ENCODE peak calls at places on chromosomes 3 and 15, in four cellular contexts. One of them, this sample, is unnamed.

GRCh38 chr3:120048355-120048754 is 45.9 kb downstream of the GSK3B start:
- DNase-seq in HCT116: no peak
- DNase-seq in Panc1: no peak
- DNase-seq in HepG2: no peak
- DNase-seq in this sample: no peak

GRCh38 chr3:156469456-156469855 is 85.5 kb downstream of the SSR3 start:
- DNase-seq in HCT116: no peak
- DNase-seq in Panc1: no peak
- DNase-seq in HepG2: no peak
- DNase-seq in this sample: no peak

GRCh38 chr3:13722178-13722577 is 157.7 kb downstream of the WNT7A start:
- DNase-seq in HCT116: no peak
- DNase-seq in Panc1: no peak
- DNase-seq in HepG2: no peak
- DNase-seq in this sample: no peak

GRCh38 chr3:49700453-49701128 is 11.2 kb downstream of the RNF123 start:
- DNase-seq in HCT116: no peak
- DNase-seq in Panc1: no peak
- DNase-seq in HepG2: no peak
- DNase-seq in this sample: no peak

GRCh38 chr15:60017538-60018199 is 13.6 kb downstream of the FOXB1 start:
- DNase-seq in HCT116: no peak
- DNase-seq in Panc1: no peak
- DNase-seq in HepG2: no peak
- DNase-seq in this sample: no peak

GRCh38 chr3:49422379-49423248 is at the start of gene AMT:
- DNase-seq in HCT116: no peak
- DNase-seq in Panc1: no peak
- DNase-seq in HepG2: peak; percentile 83
- DNase-seq in this sample: peak; percentile 3

GRCh38 chr3:189210251-189210770 is 38.5 kb downstream of the TPRG1 start:
- DNase-seq in HCT116: no peak
- DNase-seq in Panc1: no peak
- DNase-seq in HepG2: no peak
- DNase-seq in this sample: no peak

GRCh38 chr15:65642588-65642987 is 20.9 kb downstream of the SLC24A1 start:
- DNase-seq in HCT116: no peak
- DNase-seq in Panc1: no peak
- DNase-seq in HepG2: no peak
- DNase-seq in this sample: no peak

GRCh38 chr3:168249539-168250414 is 154.1 kb upstream of the GOLIM4 start:
- DNase-seq in HCT116: peak; percentile 36
- DNase-seq in Panc1: no peak
- DNase-seq in HepG2: peak; percentile 54
- DNase-seq in this sample: no peak

GRCh38 chr3:27888562-27888961 is 166.4 kb upstream of the EOMES start:
- DNase-seq in HCT116: no peak
- DNase-seq in Panc1: no peak
- DNase-seq in HepG2: no peak
- DNase-seq in this sample: no peak

GRCh38 chr3:59127071-59127470 is 77.2 kb upstream of the CFAP20DC start:
- DNase-seq in HCT116: no peak
- DNase-seq in Panc1: no peak
- DNase-seq in HepG2: no peak
- DNase-seq in this sample: no peak

GRCh38 chr3:59886790-59887189 is 837.0 kb upstream of the CFAP20DC start:
- DNase-seq in HCT116: no peak
- DNase-seq in Panc1: no peak
- DNase-seq in HepG2: no peak
- DNase-seq in this sample: no peak

GRCh38 chr3:124772081-124772831 is 42.0 kb downstream of the UMPS start:
- DNase-seq in HCT116: no peak
- DNase-seq in Panc1: no peak
- DNase-seq in HepG2: no peak
- DNase-seq in this sample: peak; percentile 63

GRCh38 chr3:132987396-132987795 is 50.8 kb upstream of the TMEM108 start:
- DNase-seq in HCT116: no peak
- DNase-seq in Panc1: no peak
- DNase-seq in HepG2: no peak
- DNase-seq in this sample: no peak

GRCh38 chr15:77535845-77536244 is 96.9 kb downstream of the LINGO1 start:
- DNase-seq in HCT116: peak; percentile 15
- DNase-seq in Panc1: no peak
- DNase-seq in HepG2: no peak
- DNase-seq in this sample: peak; percentile 41

GRCh38 chr3:141928626-141929270 is 52.3 kb downstream of the ATP1B3 start:
- DNase-seq in HCT116: no peak
- DNase-seq in Panc1: no peak
- DNase-seq in HepG2: no peak
- DNase-seq in this sample: no peak

GRCh38 chr15:36879568-36880225 is 220.7 kb downstream of the MEIS2 start:
- DNase-seq in HCT116: no peak
- DNase-seq in Panc1: no peak
- DNase-seq in HepG2: no peak
- DNase-seq in this sample: no peak

GRCh38 chr15:50247819-50248650 is 17.5 kb downstream of the HDC start:
- DNase-seq in HCT116: no peak
- DNase-seq in Panc1: no peak
- DNase-seq in HepG2: no peak
- DNase-seq in this sample: no peak

GRCh38 chr15:59539799-59540198 is 71.8 kb upstream of the GCNT3 start:
- DNase-seq in HCT116: no peak
- DNase-seq in Panc1: no peak
- DNase-seq in HepG2: no peak
- DNase-seq in this sample: no peak

GRCh38 chr3:123546133-123546755 is 38.6 kb downstream of the HACD2 start:
- DNase-seq in HCT116: no peak
- DNase-seq in Panc1: peak; percentile 28
- DNase-seq in HepG2: no peak
- DNase-seq in this sample: no peak

GRCh38 chr15:28013480-28013879 is 85.6 kb downstream of the OCA2 start:
- DNase-seq in HCT116: no peak
- DNase-seq in Panc1: no peak
- DNase-seq in HepG2: no peak
- DNase-seq in this sample: no peak

GRCh38 chr3:35707904-35708303 is 68.6 kb downstream of the ARPP21 start:
- DNase-seq in HCT116: no peak
- DNase-seq in Panc1: no peak
- DNase-seq in HepG2: no peak
- DNase-seq in this sample: no peak

GRCh38 chr3:143001034-143001368 is 369 bp upstream of the U2SURP start:
- DNase-seq in HCT116: no peak
- DNase-seq in Panc1: no peak
- DNase-seq in HepG2: no peak
- DNase-seq in this sample: no peak

GRCh38 chr3:129060276-129061076 is at the start of gene GP9:
- DNase-seq in HCT116: no peak
- DNase-seq in Panc1: no peak
- DNase-seq in HepG2: no peak
- DNase-seq in this sample: no peak

GRCh38 chr3:62365311-62366092 is 7.8 kb downstream of the FEZF2 start:
- DNase-seq in HCT116: no peak
- DNase-seq in Panc1: no peak
- DNase-seq in HepG2: no peak
- DNase-seq in this sample: no peak

GRCh38 chr15:89513284-89513683 is 16.9 kb upstream of the RHCG start:
- DNase-seq in HCT116: no peak
- DNase-seq in Panc1: no peak
- DNase-seq in HepG2: no peak
- DNase-seq in this sample: no peak

GRCh38 chr3:127836004-127836882 is 13.9 kb upstream of the MGLL start:
- DNase-seq in HCT116: no peak
- DNase-seq in Panc1: no peak
- DNase-seq in HepG2: no peak
- DNase-seq in this sample: no peak

GRCh38 chr15:101193063-101193712 is 58.7 kb downstream of the CHSY1 start:
- DNase-seq in HCT116: no peak
- DNase-seq in Panc1: no peak
- DNase-seq in HepG2: no peak
- DNase-seq in this sample: no peak

GRCh38 chr3:23601020-23601822 is 204.5 kb upstream of the UBE2E1 start:
- DNase-seq in HCT116: no peak
- DNase-seq in Panc1: no peak
- DNase-seq in HepG2: no peak
- DNase-seq in this sample: no peak

GRCh38 chr3:178289544-178290160 is 246.6 kb upstream of the KCNMB2 start:
- DNase-seq in HCT116: no peak
- DNase-seq in Panc1: no peak
- DNase-seq in HepG2: no peak
- DNase-seq in this sample: no peak

GRCh38 chr3:30342319-30343060 is 263.9 kb upstream of the TGFBR2 start:
- DNase-seq in HCT116: peak; percentile 89
- DNase-seq in Panc1: peak; percentile 77
- DNase-seq in HepG2: peak; percentile 87
- DNase-seq in this sample: no peak

GRCh38 chr3:112394008-112394616 is 61.2 kb downstream of the CD200 start:
- DNase-seq in HCT116: no peak
- DNase-seq in Panc1: no peak
- DNase-seq in HepG2: no peak
- DNase-seq in this sample: no peak

GRCh38 chr3:177290633-177291032 is 93.4 kb upstream of the TBL1XR1 start:
- DNase-seq in HCT116: no peak
- DNase-seq in Panc1: no peak
- DNase-seq in HepG2: no peak
- DNase-seq in this sample: no peak

GRCh38 chr3:62335196-62335595 is 38.2 kb downstream of the FEZF2 start:
- DNase-seq in HCT116: no peak
- DNase-seq in Panc1: no peak
- DNase-seq in HepG2: no peak
- DNase-seq in this sample: no peak

GRCh38 chr3:109023656-109024254 is 70.1 kb upstream of the GUCA1C start:
- DNase-seq in HCT116: peak; percentile 27
- DNase-seq in Panc1: no peak
- DNase-seq in HepG2: peak; percentile 25
- DNase-seq in this sample: peak; percentile 4

GRCh38 chr3:115961390-115961789 is 338.1 kb downstream of the GAP43 start:
- DNase-seq in HCT116: no peak
- DNase-seq in Panc1: no peak
- DNase-seq in HepG2: no peak
- DNase-seq in this sample: no peak

GRCh38 chr3:46892285-46893145 is 15.0 kb downstream of the PTH1R start:
- DNase-seq in HCT116: peak; percentile 24
- DNase-seq in Panc1: no peak
- DNase-seq in HepG2: no peak
- DNase-seq in this sample: peak; percentile 59

GRCh38 chr3:132457301-132457700 is 40.0 kb downstream of the DNAJC13 start:
- DNase-seq in HCT116: no peak
- DNase-seq in Panc1: no peak
- DNase-seq in HepG2: no peak
- DNase-seq in this sample: no peak

GRCh38 chr3:139764069-139764905 is 86.5 kb upstream of the NMNAT3 start:
- DNase-seq in HCT116: no peak
- DNase-seq in Panc1: no peak
- DNase-seq in HepG2: no peak
- DNase-seq in this sample: no peak
- TF ChIP-seq TCF7L2 in HCT116: no peak
- TF ChIP-seq TCF7L2 in Panc1: no peak
- TF ChIP-seq TCF7L2 in HepG2: no peak
- TF ChIP-seq TCF7L2 in this sample: no peak

GRCh38 chr15:40338921-40339620 is 1.7 kb downstream of the CCDC9B start:
- DNase-seq in HCT116: peak; percentile 79
- DNase-seq in Panc1: no peak
- DNase-seq in HepG2: peak; percentile 85
- DNase-seq in this sample: no peak

GRCh38 chr15:40338041-40338657 is 2.6 kb downstream of the CCDC9B start:
- DNase-seq in HCT116: peak; percentile 35
- DNase-seq in Panc1: no peak
- DNase-seq in HepG2: peak; percentile 58
- DNase-seq in this sample: peak; percentile 91

GRCh38 chr15:40339621-40339945 is 1.2 kb downstream of the CCDC9B start:
- DNase-seq in HCT116: no peak
- DNase-seq in Panc1: no peak
- DNase-seq in HepG2: no peak
- DNase-seq in this sample: no peak

GRCh38 chr15:40340740-40341400 is at the start of gene CCDC9B:
- DNase-seq in HCT116: peak; percentile 48
- DNase-seq in Panc1: no peak
- DNase-seq in HepG2: peak; percentile 75
- DNase-seq in this sample: peak; percentile 61

GRCh38 chr15:40340038-40340739 is 550 bp downstream of the CCDC9B start:
- DNase-seq in HCT116: no peak
- DNase-seq in Panc1: no peak
- DNase-seq in HepG2: no peak
- DNase-seq in this sample: no peak
- TF ChIP-seq TCF7L2 in HCT116: no peak
- TF ChIP-seq TCF7L2 in Panc1: no peak
- TF ChIP-seq TCF7L2 in HepG2: no peak
- TF ChIP-seq TCF7L2 in this sample: no peak

GRCh38 chr3:172129534-172129867 is 90.1 kb downstream of the FNDC3B start:
- DNase-seq in HCT116: no peak
- DNase-seq in Panc1: no peak
- DNase-seq in HepG2: no peak
- DNase-seq in this sample: no peak

GRCh38 chr3:172127929-172128580 is 88.7 kb downstream of the FNDC3B start:
- DNase-seq in HCT116: no peak
- DNase-seq in Panc1: no peak
- DNase-seq in HepG2: peak; percentile 85
- DNase-seq in this sample: no peak

GRCh38 chr3:172128852-172129251 is 89.5 kb downstream of the FNDC3B start:
- DNase-seq in HCT116: no peak
- DNase-seq in Panc1: no peak
- DNase-seq in HepG2: no peak
- DNase-seq in this sample: no peak

GRCh38 chr3:172131746-172132145 is 92.4 kb downstream of the FNDC3B start:
- DNase-seq in HCT116: no peak
- DNase-seq in Panc1: no peak
- DNase-seq in HepG2: no peak
- DNase-seq in this sample: no peak

GRCh38 chr3:172129868-172130751 is 90.7 kb downstream of the FNDC3B start:
- DNase-seq in HCT116: peak; percentile 91
- DNase-seq in Panc1: peak; percentile 99
- DNase-seq in HepG2: peak; percentile 95
- DNase-seq in this sample: peak; percentile 93
- TF ChIP-seq TCF7L2 in HCT116: peak; percentile 87
- TF ChIP-seq TCF7L2 in Panc1: peak; percentile 86
- TF ChIP-seq TCF7L2 in HepG2: peak; percentile 28
- TF ChIP-seq TCF7L2 in this sample: no peak

GRCh38 chr15:47888721-47889120 is 171.4 kb downstream of the SEMA6D start:
- DNase-seq in HCT116: no peak
- DNase-seq in Panc1: no peak
- DNase-seq in HepG2: no peak
- DNase-seq in this sample: no peak

GRCh38 chr15:47887181-47887580 is 169.9 kb downstream of the SEMA6D start:
- DNase-seq in HCT116: no peak
- DNase-seq in Panc1: no peak
- DNase-seq in HepG2: no peak
- DNase-seq in this sample: no peak

GRCh38 chr15:47885921-47886320 is 168.6 kb downstream of the SEMA6D start:
- DNase-seq in HCT116: no peak
- DNase-seq in Panc1: no peak
- DNase-seq in HepG2: no peak
- DNase-seq in this sample: no peak
- TF ChIP-seq TCF7L2 in HCT116: no peak
- TF ChIP-seq TCF7L2 in Panc1: no peak
- TF ChIP-seq TCF7L2 in HepG2: no peak
- TF ChIP-seq TCF7L2 in this sample: no peak